ENCODE peak calls at places on chromosomes 12 and 14, in seven cellular contexts. U is cardiac muscle cell, R is HAP-1, B is left ventricle myocardium inferior, F is MM.1S, W is AG04450, Y is psoas muscle. P is an unnamed sample. For H3K27me3, the result is how much of the 10 kb centered on the place peaks cover.

GRCh38 chr12:70255311-70255710 is 12.1 kb downstream of the CNOT2 start:
- DNase-seq in Y (no peak), F (no peak), B (no peak), W (no peak), U (no peak), R (no peak), P (no peak)

GRCh38 chr12:121916719-121917118 is 1.7 kb upstream of the CFAP251 start:
- DNase-seq in B (no peak), U (no peak), F (no peak), Y (no peak), W (no peak), R (peak), P (no peak)

GRCh38 chr12:112018571-112019237 is 5.5 kb downstream of the ERP29 start:
- DNase-seq in R (no peak), Y (no peak), U (no peak), B (no peak), W (peak), F (no peak), P (no peak)

GRCh38 chr14:74503256-74503972 is 9.8 kb downstream of the ISCA2 start:
- DNase-seq in Y (no peak), B (no peak), U (no peak), W (no peak), F (no peak), R (no peak), P (no peak)

GRCh38 chr12:124829708-124830304 is 33.9 kb downstream of the SCARB1 start:
- DNase-seq in R (no peak), B (no peak), F (no peak), Y (no peak), U (no peak), W (no peak), P (no peak)

GRCh38 chr12:11981174-11981733 is 89.5 kb upstream of the BCL2L14 start:
- DNase-seq in F (peak), Y (no peak), U (no peak), W (no peak), B (no peak), R (no peak), P (peak)

GRCh38 chr12:53207042-53207441 is at the start of gene ITGB7:
- DNase-seq in U (no peak), W (no peak), F (peak), Y (no peak), R (no peak), B (no peak), P (peak)

GRCh38 chr14:77470192-77470870 is 12.4 kb downstream of the AHSA1 start:
- DNase-seq in F (no peak), U (no peak), R (no peak), W (no peak), Y (no peak), B (no peak), P (no peak)

GRCh38 chr14:76929927-76930326 is 98.6 kb downstream of the IRF2BPL start:
- DNase-seq in F (peak), W (no peak), R (no peak), Y (no peak), B (no peak), U (no peak), P (peak)

GRCh38 chr12:8446642-8447547 is 8.9 kb upstream of the CLEC6A start:
- DNase-seq in R (no peak), W (no peak), Y (no peak), F (no peak), U (no peak), B (no peak), P (peak)

GRCh38 chr12:11171953-11172675 is 1.1 kb downstream of the SMIM10L1 start:
- DNase-seq in B (no peak), W (no peak), U (peak), R (no peak), Y (no peak), F (peak), P (no peak)

GRCh38 chr12:46664771-46665287 is 161.0 kb downstream of the SLC38A4 start:
- DNase-seq in R (no peak), Y (no peak), W (peak), B (no peak), U (no peak), F (peak), P (no peak)

GRCh38 chr12:63276537-63277365 is 125.8 kb upstream of the AVPR1A start:
- DNase-seq in R (peak), W (no peak), F (peak), B (no peak), U (peak), Y (no peak), P (no peak)

GRCh38 chr14:67411375-67411774 is 590 bp downstream of the PLEK2 start:
- DNase-seq in R (no peak), B (no peak), Y (no peak), W (no peak), F (no peak), U (peak), P (no peak)
- H3K4me3 ChIP-seq in R (no peak), B (peak), Y (peak), W (peak), F (no peak), U (peak), P (no peak)

GRCh38 chr12:114690267-114691135 is 6.5 kb upstream of the TBX3 start:
- DNase-seq in Y (no peak), U (no peak), F (no peak), R (no peak), B (no peak), W (no peak), P (no peak)
- H3K27me3 ChIP-seq in Y (half or more), U (half or more), F (under half), R (under half), B (half or more), W (under half), P (under half)

GRCh38 chr12:76763746-76764675 is at the start of gene ZDHHC17:
- DNase-seq in Y (peak), R (peak), U (peak), B (peak), F (peak), W (peak), P (peak)

GRCh38 chr12:76764856-76765255 is 941 bp downstream of the ZDHHC17 start:
- DNase-seq in R (no peak), B (no peak), U (peak), W (no peak), F (peak), Y (no peak), P (no peak)

GRCh38 chr12:76766161-76766560 is 2.2 kb downstream of the ZDHHC17 start:
- DNase-seq in Y (no peak), R (no peak), U (no peak), W (no peak), F (no peak), B (no peak), P (no peak)

GRCh38 chr12:76765598-76765997 is 1.7 kb downstream of the ZDHHC17 start:
- DNase-seq in F (no peak), Y (no peak), W (no peak), U (no peak), B (no peak), R (no peak), P (no peak)

DNA sequence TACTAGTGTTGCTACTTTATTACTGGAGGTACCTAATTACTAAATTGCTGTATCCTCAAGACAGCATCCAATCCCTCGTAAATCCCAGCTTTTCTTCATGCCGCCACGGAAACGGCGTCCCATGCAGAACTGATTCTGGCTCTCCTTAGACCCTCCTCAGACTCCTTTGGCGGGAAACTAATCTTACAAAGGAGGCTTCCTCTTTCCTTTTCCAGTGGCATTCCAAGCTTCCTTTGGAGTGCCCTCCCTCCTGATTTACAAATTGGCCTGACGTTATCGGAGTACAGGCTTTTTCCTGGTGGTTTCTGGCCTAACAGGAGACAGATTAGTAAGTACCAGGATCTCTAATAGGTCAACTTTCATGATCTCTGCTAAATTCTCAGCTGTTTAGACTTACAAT is 1.4 kb upstream of the ZDHHC17 start:
- DNase-seq in R (peak), F (no peak), U (peak), W (no peak), Y (no peak), B (no peak), P (no peak)
- H3K4me3 ChIP-seq in R (no peak), F (no peak), U (peak), W (no peak), Y (no peak), B (peak), P (peak)

GRCh38 chr12:132451836-132452195 is 38.1 kb upstream of the FBRSL1 start:
- DNase-seq in W (no peak), F (no peak), B (no peak), U (no peak), R (no peak), Y (no peak), P (no peak)
- H3K27me3 ChIP-seq in W (under half), F (under half), B (half or more), U (under half), R (under half), Y (half or more), P (under half)

GRCh38 chr14:54856152-54856551 is 46.5 kb downstream of the GCH1 start:
- DNase-seq in B (no peak), W (no peak), F (no peak), U (no peak), Y (no peak), R (no peak), P (no peak)

GRCh38 chr14:54852215-54852614 is 50.4 kb downstream of the GCH1 start:
- DNase-seq in R (no peak), U (no peak), B (no peak), W (no peak), F (no peak), Y (no peak), P (no peak)

GRCh38 chr14:54854181-54854580 is 48.4 kb downstream of the GCH1 start:
- DNase-seq in R (no peak), W (no peak), F (no peak), Y (no peak), U (no peak), B (no peak), P (peak)

GRCh38 chr14:54857830-54858269 is 44.8 kb downstream of the GCH1 start:
- DNase-seq in U (no peak), Y (no peak), F (no peak), B (no peak), R (no peak), W (no peak), P (no peak)
- H3K4me3 ChIP-seq in U (no peak), Y (no peak), F (no peak), B (no peak), R (no peak), W (no peak), P (no peak)

GRCh38 chr14:43172899-43173548 is 1334.1 kb downstream of the FSCB start:
- DNase-seq in Y (no peak), B (no peak), U (no peak), R (no peak), F (no peak), W (no peak), P (no peak)
- H3K27me3 ChIP-seq in Y (under half), B (under half), U (under half), R (under half), F (under half), W (under half), P (under half)